ENCODE peak calls at places on chromosomes 7 and 10, in eight cellular contexts. D, R, F, N, G, C, A and B are unnamed samples.

GRCh38 chr10:91424016-91424415 is 13.9 kb downstream of the HECTD2 start:
- DNase-seq in N (no peak), R (no peak), G (no peak), F (no peak), A (no peak), D (no peak), C (no peak), B (no peak)

GRCh38 chr10:43816351-43817321 is 168.0 kb upstream of the ZNF32 start:
- DNase-seq in C (no peak), F (peak; percentile 57), R (peak; percentile 37), A (no peak), N (no peak), D (peak; percentile 69), G (peak; percentile 15), B (no peak)

GRCh38 chr10:59037506-59037905 is 138.9 kb upstream of the PHYHIPL start:
- DNase-seq in N (no peak), A (no peak), F (no peak), G (no peak), C (no peak), R (no peak), D (no peak), B (no peak)

GRCh38 chr10:61642073-61642637 is 20.6 kb upstream of the CABCOCO1 start:
- DNase-seq in D (no peak), N (no peak), R (no peak), C (no peak), A (no peak), G (no peak), F (no peak), B (no peak)

GRCh38 chr10:87552248-87552914 is 47.7 kb downstream of the MINPP1 start:
- DNase-seq in A (no peak), D (no peak), C (no peak), N (no peak), R (no peak), F (no peak), G (no peak), B (no peak)

GRCh38 chr10:132543916-132544743 is 6.5 kb downstream of the INPP5A start:
- DNase-seq in G (no peak), N (no peak), D (no peak), C (no peak), A (no peak), R (no peak), F (no peak), B (no peak)

GRCh38 chr7:5282464-5283316 is at the start of gene SLC29A4:
- DNase-seq in G (no peak), N (no peak), D (no peak), C (no peak), F (peak; percentile 2), R (no peak), A (peak; percentile 19), B (peak; percentile 66)

GRCh38 chr10:114930320-114930719 is 7.7 kb upstream of the TRUB1 start:
- DNase-seq in A (no peak), F (no peak), C (no peak), G (no peak), D (no peak), R (no peak), N (no peak), B (no peak)